ENCODE peak calls at places on chromosome 21, in four cellular contexts. O is IMR-90, L is H1, P is trophoblast cell. X is an unnamed sample.

GRCh38 chr21:33586927-33587326 is 1.6 kb downstream of the DONSON start:
- DNase-seq in O (no peak), L (no peak), P (no peak), X (no peak)

GRCh38 chr21:27954806-27955205 is 987.9 kb upstream of the ADAMTS5 start:
- DNase-seq in O (peak), L (no peak), P (no peak), X (no peak)

GRCh38 chr21:26572026-26572425 is 1.1 kb downstream of the CYYR1 start:
- DNase-seq in O (no peak), L (no peak), P (no peak), X (no peak)

GRCh38 chr21:28016571-28016970 is 976.1 kb downstream of the LTN1 start:
- DNase-seq in O (peak), L (no peak), P (no peak), X (no peak)

GRCh38 chr21:27796106-27796505 is 829.2 kb upstream of the ADAMTS5 start:
- DNase-seq in O (peak), L (no peak), P (no peak), X (no peak)

GRCh38 chr21:28447453-28447852 is 545.2 kb downstream of the LTN1 start:
- DNase-seq in O (peak), L (no peak), P (no peak), X (no peak)

GRCh38 chr21:27306821-27307746 is 340.2 kb upstream of the ADAMTS5 start:
- DNase-seq in O (peak), L (no peak), P (no peak), X (no peak)

GRCh38 chr21:18970941-18971340 is 567.4 kb upstream of the TMPRSS15 start:
- DNase-seq in O (no peak), L (no peak), P (no peak), X (no peak)

GRCh38 chr21:21464691-21465090 is 466.5 kb downstream of the NCAM2 start:
- DNase-seq in O (no peak), L (no peak), P (no peak), X (no peak)

GRCh38 chr21:30257773-30258172 is 25.0 kb downstream of the KRTAP24-1 start:
- DNase-seq in O (no peak), L (no peak), P (peak), X (peak)

GRCh38 chr21:29504751-29505321 is 206.1 kb downstream of the BACH1 start:
- DNase-seq in O (peak), L (no peak), P (peak), X (no peak)

GRCh38 chr21:28521932-28522826 is 470.5 kb downstream of the LTN1 start:
- DNase-seq in O (peak), L (peak), P (no peak), X (peak)

GRCh38 chr21:15282666-15283065 is 217.9 kb upstream of the NRIP1 start:
- DNase-seq in O (no peak), L (no peak), P (no peak), X (no peak)

GRCh38 chr21:40454057-40454456 is 392.9 kb downstream of the DSCAM start:
- DNase-seq in O (no peak), L (no peak), P (no peak), X (no peak)

GRCh38 chr21:17089121-17089520 is 423.7 kb upstream of the CXADR start:
- DNase-seq in O (no peak), L (no peak), P (no peak), X (no peak)

GRCh38 chr21:14251336-14251735 is 35.4 kb downstream of the RBM11 start:
- DNase-seq in O (no peak), L (no peak), P (no peak), X (no peak)

GRCh38 chr21:18951291-18952038 is 547.9 kb upstream of the TMPRSS15 start:
- DNase-seq in O (no peak), L (peak), P (no peak), X (peak)

GRCh38 chr21:24210130-24210529 is 1397.2 kb downstream of the MRPL39 start:
- DNase-seq in O (no peak), L (no peak), P (no peak), X (no peak)

GRCh38 chr21:17492415-17493168 is 20.3 kb upstream of the CXADR start:
- DNase-seq in O (no peak), L (no peak), P (no peak), X (no peak)

GRCh38 chr21:21740207-21740606 is 742.0 kb downstream of the NCAM2 start:
- DNase-seq in O (no peak), L (no peak), P (no peak), X (no peak)

GRCh38 chr21:26708223-26708800 is 135.2 kb upstream of the CYYR1 start:
- DNase-seq in O (no peak), L (no peak), P (peak), X (no peak)

GRCh38 chr21:32578107-32578691 is 7.1 kb downstream of the TCP10L start:
- DNase-seq in O (peak), L (peak), P (no peak), X (peak)

DNA sequence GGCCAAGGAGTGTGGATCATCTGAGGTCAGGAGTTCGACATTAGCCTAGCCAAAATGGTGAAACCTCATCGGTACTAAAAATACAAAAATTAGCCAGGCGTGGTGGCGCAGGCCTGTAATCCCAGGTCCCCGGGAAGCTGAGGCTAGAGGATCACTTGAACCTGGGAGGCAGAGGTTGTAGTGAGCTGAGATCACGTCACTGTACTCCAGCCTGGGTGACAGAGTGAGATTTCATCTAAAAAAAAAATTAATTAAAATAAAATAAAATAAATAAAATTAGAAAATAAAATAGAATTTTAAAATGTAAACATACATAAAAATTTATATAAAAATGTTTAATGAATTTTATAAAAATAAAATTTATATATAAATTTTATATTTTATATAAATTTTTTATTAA is 5.8 kb upstream of the VPS26C start:
- DNase-seq in O (no peak), L (no peak), P (no peak), X (no peak)
- H2BK5ac ChIP-seq in O (no peak), L (no peak), P (no peak), X (no peak)

GRCh38 chr21:34613679-34614442 is 1.1 kb downstream of the RCAN1 start:
- DNase-seq in O (peak), L (no peak), P (no peak), X (no peak)

GRCh38 chr21:34612557-34612956 is 2.4 kb downstream of the RCAN1 start:
- DNase-seq in O (no peak), L (no peak), P (no peak), X (no peak)

GRCh38 chr21:34615487-34615814 is 538 bp upstream of the RCAN1 start:
- DNase-seq in O (no peak), L (no peak), P (no peak), X (no peak)

GRCh38 chr21:34614443-34614692 is 545 bp downstream of the RCAN1 start:
- DNase-seq in O (no peak), L (no peak), P (no peak), X (no peak)

GRCh38 chr21:34614693-34615486 is at the start of gene RCAN1:
- DNase-seq in O (peak), L (peak), P (peak), X (peak)
- H3K14ac ChIP-seq in O (peak), L (no peak), P (peak), X (no peak)

DNA sequence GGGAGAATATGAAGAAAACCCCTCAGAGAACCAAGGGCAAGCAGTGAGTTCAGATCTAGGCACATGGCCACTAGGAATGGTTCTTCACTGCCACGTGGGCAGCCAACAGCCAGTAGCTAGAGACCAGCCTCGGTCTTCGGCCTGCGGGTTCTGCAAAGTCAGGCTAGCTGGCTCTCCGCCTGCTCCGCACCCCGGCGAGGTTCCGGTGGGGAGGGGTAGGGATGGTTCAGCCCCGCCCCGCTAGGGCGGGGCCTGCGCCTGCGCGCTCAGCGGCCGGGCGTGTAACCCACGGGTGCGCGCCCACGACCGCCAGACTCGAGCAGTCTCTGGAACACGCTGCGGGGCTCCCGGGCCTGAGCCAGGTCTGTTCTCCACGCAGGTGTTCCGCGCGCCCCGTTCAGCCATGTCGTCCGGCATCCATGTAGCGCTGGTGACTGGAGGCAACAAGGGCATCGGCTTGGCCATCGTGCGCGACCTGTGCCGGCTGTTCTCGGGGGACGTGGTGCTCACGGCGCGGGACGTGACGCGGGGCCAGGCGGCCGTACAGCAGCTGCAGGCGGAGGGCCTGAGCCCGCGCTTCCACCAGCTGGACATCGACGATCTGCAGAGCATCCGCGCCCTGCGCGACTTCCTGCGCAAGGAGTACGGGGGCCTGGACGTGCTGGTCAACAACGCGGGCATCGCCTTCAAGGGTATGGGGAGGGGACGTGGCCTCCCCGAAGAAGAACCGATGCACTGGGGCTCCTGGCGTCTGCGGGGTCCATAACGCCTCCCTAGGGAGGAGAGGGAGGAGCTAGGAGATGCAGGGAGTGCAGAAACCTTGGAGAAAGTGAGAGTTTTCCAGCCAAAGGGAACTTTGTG is at the start of gene CBR1:
- DNase-seq in O (peak), L (peak), P (peak), X (peak)
- H3K23ac ChIP-seq in O (peak), L (no peak), P (no peak), X (no peak)

GRCh38 chr21:45721656-45722055 is 78.1 kb downstream of the PCBP3 start:
- DNase-seq in O (peak), L (no peak), P (no peak), X (no peak)
- H2BK5ac ChIP-seq in O (no peak), L (no peak), P (no peak), X (no peak)

GRCh38 chr21:41681939-41682718 is 84.7 kb downstream of the RIPK4 start:
- DNase-seq in O (no peak), L (no peak), P (no peak), X (no peak)
- H3K14ac ChIP-seq in O (no peak), L (no peak), P (peak), X (no peak)

DNA sequence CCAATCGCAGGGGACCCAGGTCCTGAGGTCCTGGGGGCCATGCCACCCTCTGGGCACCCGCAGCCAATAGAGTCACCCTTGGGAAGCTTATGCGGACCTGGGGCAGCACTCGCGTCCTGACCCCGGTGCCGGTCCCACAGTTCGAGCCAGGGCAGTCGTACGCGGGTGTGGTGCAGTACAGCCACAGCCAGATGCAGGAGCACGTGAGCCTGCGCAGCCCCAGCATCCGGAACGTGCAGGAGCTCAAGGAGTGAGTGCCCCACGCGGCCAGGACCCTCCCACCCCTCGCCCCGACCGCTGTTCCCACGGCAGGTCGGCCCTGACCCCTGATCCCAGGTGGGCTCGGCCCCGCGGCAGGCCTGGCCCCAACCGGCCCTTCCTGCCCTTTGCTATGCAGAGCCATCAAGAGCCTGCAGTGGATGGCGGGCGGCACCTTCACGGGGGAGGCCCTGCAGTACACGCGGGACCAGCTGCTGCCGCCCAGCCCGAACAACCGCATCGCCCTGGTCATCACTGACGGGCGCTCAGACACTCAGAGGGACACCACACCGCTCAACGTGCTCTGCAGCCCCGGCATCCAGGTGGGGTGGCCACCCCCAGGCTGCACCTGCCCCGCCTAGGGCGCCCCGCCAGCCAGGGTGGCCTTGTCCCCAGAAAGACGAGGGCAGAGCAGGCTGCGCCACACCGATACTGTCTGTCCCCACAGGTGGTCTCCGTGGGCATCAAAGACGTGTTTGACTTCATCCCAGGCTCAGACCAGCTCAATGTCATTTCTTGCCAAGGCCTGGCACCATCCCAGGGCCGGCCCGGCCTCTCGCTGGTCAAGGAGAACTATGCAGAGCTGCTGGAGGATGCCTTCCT is 20.5 kb downstream of the COL6A1 start:
- DNase-seq in O (no peak), L (no peak), P (no peak), X (peak)
- H3K23ac ChIP-seq in O (no peak), L (no peak), P (no peak), X (no peak)

DNA sequence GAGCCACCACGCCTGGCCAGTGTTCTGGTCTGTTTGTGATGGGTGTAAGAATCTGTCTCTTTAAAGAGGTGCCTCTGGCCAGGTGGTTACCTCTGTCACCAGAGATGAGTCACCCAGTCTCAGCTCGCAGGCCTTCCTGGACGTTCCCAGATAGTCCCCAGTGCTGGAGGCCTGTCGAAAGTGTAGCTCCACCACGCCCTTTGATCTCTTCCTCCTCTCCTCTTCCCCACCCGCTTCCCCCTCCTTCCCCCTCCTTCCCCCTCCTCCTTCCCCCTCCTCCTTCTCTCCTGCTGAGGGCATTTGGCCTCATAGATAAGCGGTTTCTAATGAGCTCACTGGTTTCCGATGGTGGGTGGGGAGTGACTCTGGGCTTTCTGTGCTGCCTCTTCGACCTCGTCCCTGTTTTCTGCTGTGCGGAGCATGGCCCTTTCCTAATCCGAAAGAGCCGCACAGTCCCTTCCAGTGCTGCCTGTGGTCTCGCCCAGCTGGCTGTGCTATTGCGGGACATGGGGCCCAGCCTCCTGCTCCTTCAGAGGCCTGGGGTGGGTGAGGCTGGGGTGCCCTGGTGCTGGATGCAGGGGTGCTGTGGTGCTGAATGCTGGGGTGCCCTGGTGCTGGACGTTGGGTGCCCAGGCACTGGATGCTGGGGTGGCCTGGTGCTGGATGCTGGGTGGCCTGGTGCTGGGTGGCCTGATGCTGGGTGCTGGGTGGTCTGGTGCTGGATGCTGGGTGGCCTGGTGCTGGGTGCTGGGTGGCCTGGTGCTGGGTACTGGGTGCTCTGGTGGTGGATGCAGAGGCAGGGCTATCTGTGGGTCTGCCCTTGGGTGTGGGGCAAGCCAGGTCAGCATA is 19.2 kb downstream of the AGPAT3 start:
- DNase-seq in O (no peak), L (no peak), P (peak), X (peak)
- H2BK5ac ChIP-seq in O (no peak), L (no peak), P (no peak), X (no peak)

GRCh38 chr21:39062196-39062900 is 120.9 kb downstream of the PSMG1 start:
- DNase-seq in O (no peak), L (no peak), P (peak), X (no peak)
- H3K14ac ChIP-seq in O (no peak), L (no peak), P (no peak), X (no peak)

X was measured in H9.